ENCODE peak calls at places on chromosome 9, in five cellular contexts. W is naive thymus-derived CD4-positive, alpha-beta T cell; Y is kidney epithelial cell; A is fibroblast of pulmonary artery; R is effector memory CD4-positive, alpha-beta T cell. H is an unnamed sample.
A peak's percentile ranks its signal among the peaks of the same experiment; 100 is the strongest.

GRCh38 chr9:124522121-124523098 is 15.2 kb upstream of the NR5A1 start:
- DNase-seq in Y (no peak), W (no peak), R (no peak), A (no peak), H (no peak)

GRCh38 chr9:92151691-92152393 is 36.6 kb upstream of the SPTLC1 start:
- DNase-seq in R (no peak), A (peak; percentile 58), W (no peak), Y (no peak), H (peak; percentile 46)

GRCh38 chr9:127538849-127539258 is 73.2 kb upstream of the STXBP1 start:
- DNase-seq in A (peak; percentile 44), Y (no peak), W (no peak), R (no peak), H (no peak)

GRCh38 chr9:124078641-124079040 is 67.1 kb downstream of the LHX2 start:
- DNase-seq in A (peak; percentile 68), W (no peak), R (no peak), Y (no peak), H (no peak)

GRCh38 chr9:82488702-82489578 is 500.4 kb downstream of the SPATA31D1 start:
- DNase-seq in W (no peak), A (peak; percentile 68), Y (peak; percentile 82), R (no peak), H (no peak)

GRCh38 chr9:93170571-93170970 is 13.4 kb upstream of the WNK2 start:
- DNase-seq in R (no peak), W (no peak), Y (no peak), A (no peak), H (no peak)

GRCh38 chr9:3282365-3282764 is 243.4 kb downstream of the RFX3 start:
- DNase-seq in W (no peak), A (no peak), R (no peak), Y (no peak), H (no peak)

GRCh38 chr9:29332789-29333188 is 1759.5 kb upstream of the C9orf72 start:
- DNase-seq in Y (peak; percentile 18), R (no peak), A (peak; percentile 80), W (no peak), H (no peak)

GRCh38 chr9:14993061-14993800 is 83.0 kb upstream of the FREM1 start:
- DNase-seq in A (peak; percentile 63), R (peak; percentile 21), Y (peak; percentile 56), W (peak; percentile 28), H (peak; percentile 86)

GRCh38 chr9:83623634-83623991 is 670 bp downstream of the IDNK start:
- DNase-seq in W (no peak), R (no peak), Y (no peak), A (no peak), H (no peak)

GRCh38 chr9:78064075-78064474 is 32.5 kb upstream of the GNAQ start:
- DNase-seq in W (no peak), A (peak; percentile 18), R (no peak), Y (no peak), H (no peak)

GRCh38 chr9:14902561-14902960 is 7.7 kb downstream of the FREM1 start:
- DNase-seq in R (no peak), Y (no peak), A (no peak), W (no peak), H (no peak)

GRCh38 chr9:114339130-114339908 is 9.7 kb downstream of the ORM2 start:
- DNase-seq in W (peak; percentile 53), R (peak; percentile 12), A (peak; percentile 65), Y (no peak), H (no peak)

GRCh38 chr9:370081-370480 is 155.4 kb downstream of the DOCK8 start:
- DNase-seq in Y (no peak), R (no peak), W (no peak), A (no peak), H (no peak)

GRCh38 chr9:24095246-24095645 is 269.2 kb upstream of the ELAVL2 start:
- DNase-seq in W (no peak), A (no peak), R (no peak), Y (no peak), H (no peak)

GRCh38 chr9:76412638-76413037 is 18.4 kb upstream of the RFK start:
- DNase-seq in R (no peak), W (no peak), Y (no peak), A (no peak), H (no peak)

GRCh38 chr9:76415731-76416130 is 21.5 kb upstream of the RFK start:
- DNase-seq in R (no peak), A (peak; percentile 79), Y (no peak), W (no peak), H (no peak)

GRCh38 chr9:76415154-76415553 is 20.9 kb upstream of the RFK start:
- DNase-seq in A (peak; percentile 43), R (no peak), Y (no peak), W (no peak), H (no peak)

GRCh38 chr9:76414656-76415055 is 20.4 kb upstream of the RFK start:
- DNase-seq in W (no peak), R (no peak), Y (no peak), A (peak; percentile 90), H (no peak)

DNA sequence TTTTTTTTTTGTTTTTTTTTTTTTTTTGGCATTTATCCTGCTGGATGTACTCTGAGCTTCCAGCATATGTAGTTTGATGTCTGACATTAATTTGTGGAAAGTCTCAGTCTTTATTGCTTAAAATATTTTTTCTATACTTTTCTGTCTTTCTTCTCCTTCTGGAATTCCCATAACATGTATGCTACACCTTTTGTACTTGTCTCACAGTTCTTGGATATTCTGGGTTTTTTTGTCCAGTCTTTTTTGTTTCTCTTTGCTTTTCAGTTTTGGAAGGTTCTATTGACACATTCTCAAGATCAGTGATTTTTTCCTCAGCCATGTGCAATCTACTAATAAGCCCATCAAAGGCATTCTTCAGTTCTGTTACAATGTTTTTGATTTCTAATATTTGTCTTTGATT is 19.4 kb upstream of the RFK start:
- DNase-seq in R (no peak), W (no peak), Y (no peak), A (no peak), H (no peak)
- H3K4me3 ChIP-seq in R (no peak overlapping the region), W (no peak overlapping the region), Y (no peak overlapping the region), A (no peak overlapping the region), H (no peak overlapping the region)

GRCh38 chr9:70479880-70480291 is 65.4 kb upstream of the KLF9 start:
- DNase-seq in W (no peak), Y (peak; percentile 54), R (no peak), A (peak; percentile 89), H (no peak)

GRCh38 chr9:70477146-70477745 is 62.8 kb upstream of the KLF9 start:
- DNase-seq in A (no peak), Y (no peak), W (no peak), R (no peak), H (no peak)

GRCh38 chr9:70480405-70480980 is 66.0 kb upstream of the KLF9 start:
- DNase-seq in W (no peak), Y (no peak), R (no peak), A (peak; percentile 99), H (peak; percentile 99)

GRCh38 chr9:70477907-70478480 is 63.5 kb upstream of the KLF9 start:
- DNase-seq in R (no peak), A (no peak), Y (no peak), W (no peak), H (no peak)

GRCh38 chr9:70478963-70479641 is 64.6 kb upstream of the KLF9 start:
- DNase-seq in A (peak; percentile 89), W (no peak), R (no peak), Y (no peak), H (peak; percentile 72)
- H3K4me3 ChIP-seq in A (no peak overlapping the region), W (no peak overlapping the region), R (no peak overlapping the region), Y (no peak overlapping the region), H (no peak overlapping the region)

GRCh38 chr9:129996161-129996849 is 46.7 kb downstream of the FNBP1 start:
- DNase-seq in A (no peak), R (no peak), W (no peak), Y (no peak), H (no peak)
- H3K4me3 ChIP-seq in A (no peak overlapping the region), R (no peak overlapping the region), W (no peak overlapping the region), Y (no peak overlapping the region), H (no peak overlapping the region)

GRCh38 chr9:136345281-136346156 is 18.0 kb downstream of the DNLZ start:
- DNase-seq in R (no peak), A (peak; percentile 40), W (no peak), Y (no peak), H (peak; percentile 91)
- H3K4me3 ChIP-seq in R (no peak overlapping the region), A (no peak overlapping the region), W (no peak overlapping the region), Y (no peak overlapping the region), H (peak overlapping the region; percentile 39)

GRCh38 chr9:35522189-35522588 is 32.3 kb downstream of the RUSC2 start:
- DNase-seq in Y (no peak), A (no peak), R (no peak), W (no peak), H (no peak)

GRCh38 chr9:35519697-35520403 is 29.9 kb downstream of the RUSC2 start:
- DNase-seq in R (no peak), A (no peak), Y (no peak), W (no peak), H (no peak)

GRCh38 chr9:35518981-35519679 is 29.2 kb downstream of the RUSC2 start:
- DNase-seq in R (no peak), Y (no peak), W (no peak), A (peak; percentile 69), H (no peak)

GRCh38 chr9:35521708-35522107 is 31.8 kb downstream of the RUSC2 start:
- DNase-seq in R (no peak), W (no peak), A (peak; percentile 38), Y (no peak), H (no peak)

DNA sequence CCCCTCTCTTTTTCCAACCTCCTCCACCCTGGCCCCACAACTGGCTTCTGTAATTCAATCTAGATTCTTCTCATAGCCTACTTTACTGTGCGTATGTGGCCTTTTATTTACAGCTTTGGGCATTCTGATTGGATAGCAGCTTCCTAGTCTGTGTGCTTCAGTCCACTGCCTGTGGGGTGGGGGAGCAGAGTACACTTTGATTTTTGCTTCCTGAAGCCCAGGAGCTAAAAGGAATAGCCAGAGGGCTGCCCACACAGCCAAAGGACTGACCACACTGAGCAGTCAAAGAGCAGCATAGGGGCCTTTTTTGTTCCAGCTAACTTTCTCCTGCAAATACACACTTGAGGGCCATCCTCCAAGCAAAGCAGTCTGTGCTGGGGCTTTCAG is 30.5 kb downstream of the RUSC2 start:
- DNase-seq in W (no peak), Y (no peak), A (peak; percentile 24), R (no peak), H (no peak)
- H3K4me3 ChIP-seq in W (no peak overlapping the region), Y (no peak overlapping the region), A (no peak overlapping the region), R (no peak overlapping the region), H (no peak overlapping the region)

DNA sequence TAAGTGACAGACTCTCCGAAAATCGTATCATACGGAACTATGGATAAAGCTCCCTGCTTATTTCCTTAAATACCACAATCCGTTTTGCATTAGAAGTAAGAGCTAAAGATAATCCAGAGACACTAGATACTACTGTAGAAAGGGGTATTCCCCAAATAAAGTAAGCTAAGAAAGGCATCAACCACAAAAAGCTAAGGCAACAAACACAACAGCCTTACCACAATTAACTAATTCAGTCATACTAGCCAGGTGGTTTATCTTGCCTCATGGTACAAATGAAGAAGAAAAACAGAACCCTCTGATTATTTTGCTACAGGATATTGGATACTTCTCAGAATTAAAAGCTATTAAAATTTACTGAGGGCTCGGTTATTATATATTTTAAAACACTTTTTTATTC is 14.1 kb downstream of the ERP44 start:
- DNase-seq in W (no peak), Y (no peak), A (no peak), R (no peak), H (no peak)
- H3K4me3 ChIP-seq in W (no peak overlapping the region), Y (no peak overlapping the region), A (no peak overlapping the region), R (no peak overlapping the region), H (no peak overlapping the region)

H was measured in right atrium auricular region.